ENCODE peak calls at places on chromosome 7, in ten cellular contexts. L is cardiac muscle cell; X is astrocyte; T is Panc1; S is stomach; V is right atrium auricular region; O is uterus; D is CD8-positive, alpha-beta T cell; C is left ventricle myocardium inferior; Y is GM23338. A is an unnamed sample.

GRCh38 chr7:87218941-87219544 is 489 bp downstream of the TMEM243 start:
- DNase-seq in L (peak; percentile 50), X (peak; percentile 27), T (no peak), S (peak; percentile 62), V (peak; percentile 82), O (peak; percentile 57), D (no peak), C (peak; percentile 55), Y (peak; percentile 77), A (no peak)

GRCh38 chr7:86765931-86766330 is 122.2 kb downstream of the GRM3 start:
- DNase-seq in L (no peak), X (no peak), T (no peak), S (no peak), V (no peak), O (no peak), D (no peak), C (no peak), Y (no peak), A (no peak)

GRCh38 chr7:3439333-3440030 is 138.4 kb downstream of the SDK1 start:
- DNase-seq in L (no peak), X (peak; percentile 98), T (peak; percentile 69), S (no peak), V (no peak), O (no peak), D (no peak), C (no peak), Y (no peak), A (no peak)

GRCh38 chr7:32501522-32501921 is 6.2 kb downstream of the AVL9 start:
- DNase-seq in L (no peak), X (peak; percentile 82), T (no peak), S (no peak), V (no peak), O (no peak), D (no peak), C (no peak), Y (no peak), A (no peak)

GRCh38 chr7:132205515-132205914 is 370.8 kb downstream of the PLXNA4 start:
- DNase-seq in L (no peak), X (no peak), T (no peak), S (no peak), V (no peak), O (no peak), D (no peak), C (no peak), Y (no peak), A (no peak)

GRCh38 chr7:34850681-34851080 is 186.6 kb downstream of the DPY19L1 start:
- DNase-seq in L (no peak), X (no peak), T (no peak), S (no peak), V (no peak), O (no peak), D (no peak), C (no peak), Y (no peak), A (no peak)

GRCh38 chr7:108077714-108078113 is 52.4 kb downstream of the LAMB4 start:
- DNase-seq in L (no peak), X (no peak), T (no peak), S (no peak), V (no peak), O (no peak), D (no peak), C (no peak), Y (no peak), A (no peak)

GRCh38 chr7:123548406-123548805 is 9.2 kb downstream of the NDUFA5 start:
- DNase-seq in L (no peak), X (peak; percentile 29), T (no peak), S (no peak), V (no peak), O (no peak), D (no peak), C (no peak), Y (no peak), A (no peak)

DNA sequence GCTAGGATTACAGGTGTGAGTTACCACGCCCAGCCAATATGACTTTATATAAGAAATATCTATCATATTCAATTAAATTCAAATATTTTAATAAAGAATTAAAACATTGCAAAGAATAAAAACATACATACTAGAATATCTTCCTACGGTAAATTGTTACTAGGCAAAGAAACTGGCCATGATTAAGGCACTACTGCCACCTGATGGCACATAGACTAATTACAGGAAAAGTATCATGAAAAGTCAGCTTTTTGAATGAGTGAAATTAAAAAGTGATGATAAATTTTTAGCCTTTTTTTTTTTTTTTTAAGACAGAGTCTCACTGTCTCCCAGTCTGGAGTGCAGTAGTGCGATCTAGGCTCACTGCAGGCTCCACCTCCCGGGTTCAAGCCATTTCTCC is 30.9 kb downstream of the MRPS33 start:
- DNase-seq in L (no peak), X (no peak), T (no peak), S (no peak), V (no peak), O (no peak), D (no peak), C (no peak), Y (peak; percentile 64), A (no peak)
- TF ChIP-seq CTCF in L (no peak), X (no peak), T (peak; percentile 66), S (no peak), V (no peak), O (no peak), D (no peak), C (no peak), Y (peak; percentile 71), A (no peak)

DNA sequence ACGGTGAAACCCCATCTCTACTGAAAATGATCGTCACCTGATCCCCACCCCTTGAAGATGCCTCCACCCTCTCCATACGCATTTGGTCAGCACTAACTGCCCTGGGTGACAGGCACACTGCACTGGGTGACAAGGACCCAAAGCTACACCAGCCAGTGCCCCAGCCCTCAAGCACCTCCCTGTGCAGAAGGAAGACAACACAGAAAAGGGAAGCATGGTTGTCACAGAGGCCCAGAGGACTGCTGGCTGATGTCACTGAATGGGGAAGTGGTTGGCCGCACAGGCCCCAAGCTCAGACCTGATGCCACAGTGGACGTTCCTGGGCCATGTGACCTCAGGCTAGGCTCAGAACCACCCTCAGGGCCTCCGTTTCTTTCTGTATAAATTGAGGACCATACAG is 4.2 kb upstream of the PILRA start:
- DNase-seq in L (no peak), X (no peak), T (no peak), S (peak; percentile 58), V (peak; percentile 71), O (no peak), D (no peak), C (peak; percentile 61), Y (no peak), A (no peak)
- H3K4me1 ChIP-seq in L (no peaks in the 10 kb centered on the region), X (no peaks in the 10 kb centered on the region), T (peaks cover 3% of the 10 kb centered on the region), S (peaks cover 46% of the 10 kb centered on the region), V (no peaks in the 10 kb centered on the region), O (no peaks in the 10 kb centered on the region), D (peaks cover 29% of the 10 kb centered on the region), C (peaks cover 8% of the 10 kb centered on the region), Y (peaks cover 13% of the 10 kb centered on the region), A (no peaks in the 10 kb centered on the region)

DNA sequence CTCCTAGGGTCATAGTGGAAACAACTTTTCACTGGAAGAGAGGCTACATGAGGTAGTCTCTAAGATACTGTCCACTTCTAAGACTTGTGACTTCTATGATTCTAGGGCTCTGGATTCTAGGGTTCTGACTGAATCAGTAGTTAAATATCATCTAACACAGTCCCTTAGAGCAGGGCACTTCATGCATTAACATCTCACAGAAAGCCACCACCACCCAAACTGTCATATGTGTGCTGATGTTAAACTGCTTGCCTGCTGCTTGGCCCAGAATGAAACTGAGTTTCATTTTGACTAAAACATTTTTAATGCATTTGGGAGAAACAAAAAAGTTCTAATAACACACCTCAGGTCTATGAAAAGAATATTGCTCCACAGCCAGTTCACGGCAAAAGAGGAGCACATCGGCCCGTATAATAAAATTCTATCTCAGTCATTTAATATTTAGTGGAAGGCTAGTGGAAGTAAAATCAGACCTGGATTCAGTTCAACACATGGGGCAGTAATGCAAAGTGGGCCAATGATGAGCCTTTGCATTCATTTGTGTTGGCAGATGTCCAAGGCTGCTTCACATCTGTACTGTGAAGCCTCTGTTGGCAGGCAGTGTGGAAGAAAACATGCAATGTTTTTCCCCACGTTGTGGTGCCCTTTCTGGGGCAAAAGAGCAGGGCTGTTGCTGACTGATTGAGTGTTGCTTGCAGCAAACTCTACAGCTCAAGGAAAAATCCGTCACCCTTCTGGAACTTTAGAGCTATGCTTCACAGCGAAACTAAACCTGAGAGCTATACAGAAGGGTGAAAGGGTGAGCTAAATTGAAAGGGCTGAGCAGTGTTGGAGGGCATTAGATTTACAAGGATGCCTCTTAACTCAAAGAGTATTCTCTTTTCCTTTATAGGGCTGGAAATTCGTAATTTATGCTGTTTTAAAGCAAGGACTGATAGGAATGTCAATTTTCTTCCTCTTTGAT is 33.5 kb upstream of the AUTS2 start:
- DNase-seq in L (peak; percentile 63), X (peak; percentile 36), T (no peak), S (no peak), V (no peak), O (peak; percentile 19), D (no peak), C (no peak), Y (no peak), A (no peak)
- H3K4me3 ChIP-seq in L (no peak overlapping the region), X (no peak overlapping the region), T (no peak overlapping the region), S (no peak overlapping the region), V (no peak overlapping the region), O (no peak overlapping the region), D (no peak overlapping the region), C (no peak overlapping the region), Y (no peak overlapping the region), A (no peak overlapping the region)

GRCh38 chr7:20407585-20408466 is 77.1 kb downstream of the ITGB8 start:
- DNase-seq in L (peak; percentile 72), X (peak; percentile 68), T (no peak), S (peak; percentile 36), V (peak; percentile 72), O (no peak), D (no peak), C (peak; percentile 80), Y (no peak), A (peak; percentile 3)

GRCh38 chr7:20404371-20404770 is 73.7 kb downstream of the ITGB8 start:
- DNase-seq in L (no peak), X (no peak), T (no peak), S (no peak), V (no peak), O (no peak), D (no peak), C (no peak), Y (no peak), A (no peak)

GRCh38 chr7:20403356-20403755 is 72.7 kb downstream of the ITGB8 start:
- DNase-seq in L (peak; percentile 2), X (no peak), T (no peak), S (no peak), V (no peak), O (peak; percentile 49), D (no peak), C (peak; percentile 65), Y (no peak), A (no peak)

GRCh38 chr7:20399516-20399915 is 68.8 kb downstream of the ITGB8 start:
- DNase-seq in L (no peak), X (peak; percentile 49), T (no peak), S (no peak), V (no peak), O (no peak), D (no peak), C (no peak), Y (no peak), A (no peak)

DNA sequence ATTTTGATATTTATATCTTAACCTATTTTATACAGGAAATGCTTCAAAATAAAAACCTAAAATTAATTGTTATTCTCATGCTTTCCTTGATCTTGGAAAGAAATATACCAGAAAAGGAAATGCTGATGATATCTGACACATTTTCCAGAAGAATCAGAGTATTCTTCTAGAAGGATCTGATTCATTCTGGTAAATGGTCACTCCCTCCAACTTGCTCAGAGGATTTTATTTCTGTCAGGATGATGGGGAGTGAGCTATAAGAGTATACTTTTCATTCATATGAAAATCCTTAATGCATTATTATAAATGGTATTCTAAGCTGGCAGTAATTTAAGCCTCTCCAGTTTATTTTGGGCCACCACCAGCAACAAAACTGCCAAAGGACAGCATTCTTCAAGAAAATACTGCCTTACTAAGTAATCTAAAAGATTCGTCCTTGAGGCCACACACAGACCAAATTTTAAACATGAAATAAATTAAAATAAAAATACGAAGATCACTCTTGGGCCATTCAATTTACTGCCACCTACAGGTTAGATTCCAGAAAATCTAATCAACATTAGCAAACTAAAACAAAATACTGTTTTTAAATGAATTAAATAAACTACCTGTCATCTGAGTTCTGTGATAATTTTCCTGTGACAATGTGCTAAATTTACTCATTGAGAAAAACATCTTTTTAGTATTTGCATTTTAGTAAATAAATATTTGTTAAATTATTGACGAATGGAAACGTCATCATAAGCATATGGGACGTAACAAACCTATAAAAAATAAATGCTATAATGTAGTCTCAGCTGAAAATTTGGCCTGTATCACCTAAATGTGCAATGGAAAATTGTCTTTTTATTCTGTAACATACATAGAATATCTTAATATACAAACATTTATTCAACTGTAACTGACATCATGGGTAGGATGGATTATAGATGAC is 71.9 kb downstream of the ITGB8 start:
- DNase-seq in L (no peak), X (no peak), T (no peak), S (no peak), V (no peak), O (no peak), D (no peak), C (no peak), Y (peak; percentile 19), A (no peak)
- TF ChIP-seq CTCF in L (peak; percentile 49), X (peak; percentile 45), T (peak; percentile 64), S (no peak), V (peak; percentile 44), O (peak; percentile 42), D (no peak), C (peak; percentile 51), Y (no peak), A (no peak)

A was measured in thoracic aorta.